ENCODE peak calls at places on chromosomes 11 and 22, in seven cellular contexts. One of them, this sample, is unnamed.

GRCh38 chr11:30501744-30502143 is 84.4 kb downstream of the MPPED2 start:
- DNase-seq in EL: no peak
- DNase-seq in activated naive CD4-positive, alpha-beta T cell: no peak
- DNase-seq in left lung: no peak
- DNase-seq in aorta: no peak
- DNase-seq in activated CD8-positive, alpha-beta T cell treated with anti-CD3 and anti-CD28 coated beads for 36 hours: no peak
- DNase-seq in mammary epithelial cell: no peak
- DNase-seq in this sample: no peak

GRCh38 chr11:125271436-125272064 is 107.0 kb downstream of the PKNOX2 start:
- DNase-seq in left lung: no peak
- DNase-seq in activated CD8-positive, alpha-beta T cell treated with anti-CD3 and anti-CD28 coated beads for 36 hours: no peak
- DNase-seq in activated naive CD4-positive, alpha-beta T cell: no peak
- DNase-seq in mammary epithelial cell: no peak
- DNase-seq in aorta: peak
- DNase-seq in EL: no peak
- DNase-seq in this sample: no peak

GRCh38 chr11:35330924-35331323 is 88.4 kb downstream of the SLC1A2 start:
- DNase-seq in activated naive CD4-positive, alpha-beta T cell: peak
- DNase-seq in mammary epithelial cell: no peak
- DNase-seq in EL: no peak
- DNase-seq in activated CD8-positive, alpha-beta T cell treated with anti-CD3 and anti-CD28 coated beads for 36 hours: peak
- DNase-seq in left lung: no peak
- DNase-seq in aorta: no peak
- DNase-seq in this sample: no peak

GRCh38 chr22:43039800-43040199 is 24.9 kb upstream of the PACSIN2 start:
- DNase-seq in EL: no peak
- DNase-seq in activated naive CD4-positive, alpha-beta T cell: no peak
- DNase-seq in activated CD8-positive, alpha-beta T cell treated with anti-CD3 and anti-CD28 coated beads for 36 hours: no peak
- DNase-seq in left lung: no peak
- DNase-seq in mammary epithelial cell: no peak
- DNase-seq in aorta: no peak
- DNase-seq in this sample: no peak

GRCh38 chr11:26079966-26080365 is 252.0 kb upstream of the ANO3 start:
- DNase-seq in mammary epithelial cell: no peak
- DNase-seq in activated CD8-positive, alpha-beta T cell treated with anti-CD3 and anti-CD28 coated beads for 36 hours: no peak
- DNase-seq in EL: no peak
- DNase-seq in aorta: no peak
- DNase-seq in left lung: no peak
- DNase-seq in activated naive CD4-positive, alpha-beta T cell: no peak
- DNase-seq in this sample: no peak

GRCh38 chr11:34890812-34891211 is 25.4 kb downstream of the APIP start:
- DNase-seq in activated CD8-positive, alpha-beta T cell treated with anti-CD3 and anti-CD28 coated beads for 36 hours: no peak
- DNase-seq in activated naive CD4-positive, alpha-beta T cell: no peak
- DNase-seq in aorta: no peak
- DNase-seq in mammary epithelial cell: peak
- DNase-seq in left lung: no peak
- DNase-seq in EL: peak
- DNase-seq in this sample: peak

GRCh38 chr11:65425105-65425970 is 2.7 kb downstream of the NEAT1 start:
- DNase-seq in aorta: no peak
- DNase-seq in mammary epithelial cell: peak
- DNase-seq in EL: peak
- DNase-seq in left lung: peak
- DNase-seq in activated naive CD4-positive, alpha-beta T cell: peak
- DNase-seq in activated CD8-positive, alpha-beta T cell treated with anti-CD3 and anti-CD28 coated beads for 36 hours: peak
- DNase-seq in this sample: peak

GRCh38 chr11:114822038-114822437 is 143.7 kb downstream of the NXPE2 start:
- DNase-seq in activated CD8-positive, alpha-beta T cell treated with anti-CD3 and anti-CD28 coated beads for 36 hours: no peak
- DNase-seq in left lung: no peak
- DNase-seq in activated naive CD4-positive, alpha-beta T cell: no peak
- DNase-seq in EL: no peak
- DNase-seq in aorta: no peak
- DNase-seq in mammary epithelial cell: no peak
- DNase-seq in this sample: no peak

GRCh38 chr11:28083118-28083517 is 24.8 kb downstream of the KIF18A start:
- DNase-seq in EL: no peak
- DNase-seq in aorta: no peak
- DNase-seq in activated naive CD4-positive, alpha-beta T cell: no peak
- DNase-seq in mammary epithelial cell: no peak
- DNase-seq in left lung: no peak
- DNase-seq in activated CD8-positive, alpha-beta T cell treated with anti-CD3 and anti-CD28 coated beads for 36 hours: no peak
- DNase-seq in this sample: no peak

GRCh38 chr11:106974831-106975230 is 43.4 kb downstream of the GUCY1A2 start:
- DNase-seq in EL: no peak
- DNase-seq in mammary epithelial cell: no peak
- DNase-seq in activated naive CD4-positive, alpha-beta T cell: no peak
- DNase-seq in aorta: no peak
- DNase-seq in activated CD8-positive, alpha-beta T cell treated with anti-CD3 and anti-CD28 coated beads for 36 hours: no peak
- DNase-seq in left lung: no peak
- DNase-seq in this sample: peak

GRCh38 chr11:133149698-133150097 is 382.6 kb downstream of the OPCML start:
- DNase-seq in mammary epithelial cell: no peak
- DNase-seq in left lung: no peak
- DNase-seq in EL: no peak
- DNase-seq in activated naive CD4-positive, alpha-beta T cell: no peak
- DNase-seq in aorta: no peak
- DNase-seq in activated CD8-positive, alpha-beta T cell treated with anti-CD3 and anti-CD28 coated beads for 36 hours: no peak
- DNase-seq in this sample: no peak

GRCh38 chr22:20268350-20269012 is 363 bp upstream of the RTN4R start:
- DNase-seq in activated naive CD4-positive, alpha-beta T cell: peak
- DNase-seq in left lung: no peak
- DNase-seq in aorta: peak
- DNase-seq in EL: peak
- DNase-seq in activated CD8-positive, alpha-beta T cell treated with anti-CD3 and anti-CD28 coated beads for 36 hours: peak
- DNase-seq in mammary epithelial cell: peak
- DNase-seq in this sample: peak

GRCh38 chr11:59548309-59548656 is 36.9 kb downstream of the OR4D9 start:
- DNase-seq in EL: no peak
- DNase-seq in activated CD8-positive, alpha-beta T cell treated with anti-CD3 and anti-CD28 coated beads for 36 hours: no peak
- DNase-seq in left lung: no peak
- DNase-seq in aorta: no peak
- DNase-seq in mammary epithelial cell: no peak
- DNase-seq in activated naive CD4-positive, alpha-beta T cell: no peak
- DNase-seq in this sample: no peak

GRCh38 chr11:45409587-45409986 is 123.4 kb upstream of the SYT13 start:
- DNase-seq in left lung: no peak
- DNase-seq in activated naive CD4-positive, alpha-beta T cell: no peak
- DNase-seq in mammary epithelial cell: no peak
- DNase-seq in aorta: no peak
- DNase-seq in activated CD8-positive, alpha-beta T cell treated with anti-CD3 and anti-CD28 coated beads for 36 hours: no peak
- DNase-seq in EL: no peak
- DNase-seq in this sample: no peak

GRCh38 chr11:68043349-68044144 is 4.7 kb downstream of the TCIRG1 start:
- DNase-seq in left lung: no peak
- DNase-seq in EL: peak
- DNase-seq in mammary epithelial cell: no peak
- DNase-seq in aorta: no peak
- DNase-seq in activated naive CD4-positive, alpha-beta T cell: no peak
- DNase-seq in activated CD8-positive, alpha-beta T cell treated with anti-CD3 and anti-CD28 coated beads for 36 hours: no peak
- DNase-seq in this sample: no peak

GRCh38 chr11:111937461-111937769 is 272 bp downstream of the DIXDC1 start:
- DNase-seq in left lung: no peak
- DNase-seq in mammary epithelial cell: no peak
- DNase-seq in activated CD8-positive, alpha-beta T cell treated with anti-CD3 and anti-CD28 coated beads for 36 hours: no peak
- DNase-seq in activated naive CD4-positive, alpha-beta T cell: no peak
- DNase-seq in EL: no peak
- DNase-seq in aorta: no peak
- DNase-seq in this sample: no peak

GRCh38 chr22:40529817-40530216 is 106.7 kb downstream of the MRTFA start:
- DNase-seq in activated CD8-positive, alpha-beta T cell treated with anti-CD3 and anti-CD28 coated beads for 36 hours: no peak
- DNase-seq in aorta: no peak
- DNase-seq in left lung: no peak
- DNase-seq in mammary epithelial cell: no peak
- DNase-seq in EL: no peak
- DNase-seq in activated naive CD4-positive, alpha-beta T cell: no peak
- DNase-seq in this sample: no peak

GRCh38 chr11:44471603-44472002 is 93.9 kb upstream of the CD82 start:
- DNase-seq in activated CD8-positive, alpha-beta T cell treated with anti-CD3 and anti-CD28 coated beads for 36 hours: no peak
- DNase-seq in EL: no peak
- DNase-seq in activated naive CD4-positive, alpha-beta T cell: no peak
- DNase-seq in aorta: no peak
- DNase-seq in mammary epithelial cell: no peak
- DNase-seq in left lung: no peak
- DNase-seq in this sample: no peak

GRCh38 chr11:47002366-47002765 is 65.8 kb downstream of the CSTPP1 start:
- DNase-seq in mammary epithelial cell: no peak
- DNase-seq in aorta: no peak
- DNase-seq in activated CD8-positive, alpha-beta T cell treated with anti-CD3 and anti-CD28 coated beads for 36 hours: no peak
- DNase-seq in activated naive CD4-positive, alpha-beta T cell: no peak
- DNase-seq in left lung: no peak
- DNase-seq in EL: no peak
- DNase-seq in this sample: no peak

GRCh38 chr11:128328955-128329551 is 258.3 kb downstream of the ETS1 start:
- DNase-seq in aorta: no peak
- DNase-seq in EL: peak
- DNase-seq in activated CD8-positive, alpha-beta T cell treated with anti-CD3 and anti-CD28 coated beads for 36 hours: peak
- DNase-seq in left lung: no peak
- DNase-seq in mammary epithelial cell: no peak
- DNase-seq in activated naive CD4-positive, alpha-beta T cell: no peak
- DNase-seq in this sample: peak

GRCh38 chr11:124762077-124762623 is at the start of gene ESAM:
- DNase-seq in left lung: peak
- DNase-seq in activated CD8-positive, alpha-beta T cell treated with anti-CD3 and anti-CD28 coated beads for 36 hours: peak
- DNase-seq in aorta: peak
- DNase-seq in mammary epithelial cell: no peak
- DNase-seq in activated naive CD4-positive, alpha-beta T cell: peak
- DNase-seq in EL: no peak
- DNase-seq in this sample: peak

GRCh38 chr11:134558258-134558835 is 146.3 kb upstream of the B3GAT1 start:
- DNase-seq in left lung: no peak
- DNase-seq in activated naive CD4-positive, alpha-beta T cell: no peak
- DNase-seq in EL: no peak
- DNase-seq in mammary epithelial cell: no peak
- DNase-seq in aorta: no peak
- DNase-seq in activated CD8-positive, alpha-beta T cell treated with anti-CD3 and anti-CD28 coated beads for 36 hours: no peak
- DNase-seq in this sample: no peak

GRCh38 chr22:19371893-19372292 is 59.6 kb downstream of the HIRA start:
- DNase-seq in activated naive CD4-positive, alpha-beta T cell: no peak
- DNase-seq in aorta: no peak
- DNase-seq in EL: no peak
- DNase-seq in left lung: no peak
- DNase-seq in activated CD8-positive, alpha-beta T cell treated with anti-CD3 and anti-CD28 coated beads for 36 hours: no peak
- DNase-seq in mammary epithelial cell: no peak
- DNase-seq in this sample: no peak

GRCh38 chr11:125468852-125469251 is 27.2 kb downstream of the FEZ1 start:
- DNase-seq in activated CD8-positive, alpha-beta T cell treated with anti-CD3 and anti-CD28 coated beads for 36 hours: no peak
- DNase-seq in EL: no peak
- DNase-seq in aorta: no peak
- DNase-seq in left lung: no peak
- DNase-seq in activated naive CD4-positive, alpha-beta T cell: no peak
- DNase-seq in mammary epithelial cell: no peak
- DNase-seq in this sample: no peak

GRCh38 chr11:28133146-28133545 is 25.0 kb downstream of the METTL15 start:
- DNase-seq in activated naive CD4-positive, alpha-beta T cell: no peak
- DNase-seq in left lung: no peak
- DNase-seq in activated CD8-positive, alpha-beta T cell treated with anti-CD3 and anti-CD28 coated beads for 36 hours: no peak
- DNase-seq in EL: peak
- DNase-seq in aorta: no peak
- DNase-seq in mammary epithelial cell: no peak
- DNase-seq in this sample: no peak

GRCh38 chr22:44441401-44442185 is 56.4 kb downstream of the RTL6 start:
- DNase-seq in activated CD8-positive, alpha-beta T cell treated with anti-CD3 and anti-CD28 coated beads for 36 hours: no peak
- DNase-seq in activated naive CD4-positive, alpha-beta T cell: no peak
- DNase-seq in EL: no peak
- DNase-seq in mammary epithelial cell: no peak
- DNase-seq in left lung: no peak
- DNase-seq in aorta: no peak
- DNase-seq in this sample: no peak

GRCh38 chr11:96259053-96259837 is 83.8 kb downstream of the MAML2 start:
- DNase-seq in mammary epithelial cell: peak
- DNase-seq in aorta: no peak
- DNase-seq in activated naive CD4-positive, alpha-beta T cell: no peak
- DNase-seq in left lung: no peak
- DNase-seq in activated CD8-positive, alpha-beta T cell treated with anti-CD3 and anti-CD28 coated beads for 36 hours: no peak
- DNase-seq in EL: peak
- DNase-seq in this sample: peak

GRCh38 chr11:105910095-105910715 is 111.8 kb downstream of the MSANTD4 start:
- DNase-seq in EL: peak
- DNase-seq in left lung: no peak
- DNase-seq in activated naive CD4-positive, alpha-beta T cell: no peak
- DNase-seq in activated CD8-positive, alpha-beta T cell treated with anti-CD3 and anti-CD28 coated beads for 36 hours: no peak
- DNase-seq in mammary epithelial cell: peak
- DNase-seq in aorta: no peak
- DNase-seq in this sample: no peak

GRCh38 chr11:118436639-118437045 is 350 bp downstream of the KMT2A start:
- DNase-seq in activated naive CD4-positive, alpha-beta T cell: peak
- DNase-seq in activated CD8-positive, alpha-beta T cell treated with anti-CD3 and anti-CD28 coated beads for 36 hours: peak
- DNase-seq in left lung: peak
- DNase-seq in EL: peak
- DNase-seq in mammary epithelial cell: no peak
- DNase-seq in aorta: peak
- DNase-seq in this sample: peak

GRCh38 chr11:80603472-80603871 is 1162.6 kb upstream of the TENM4 start:
- DNase-seq in activated naive CD4-positive, alpha-beta T cell: no peak
- DNase-seq in mammary epithelial cell: no peak
- DNase-seq in left lung: no peak
- DNase-seq in aorta: no peak
- DNase-seq in activated CD8-positive, alpha-beta T cell treated with anti-CD3 and anti-CD28 coated beads for 36 hours: no peak
- DNase-seq in EL: no peak
- DNase-seq in this sample: no peak

GRCh38 chr11:111606986-111607385 is 4.7 kb downstream of the SIK2 start:
- DNase-seq in activated CD8-positive, alpha-beta T cell treated with anti-CD3 and anti-CD28 coated beads for 36 hours: no peak
- DNase-seq in aorta: no peak
- DNase-seq in mammary epithelial cell: no peak
- DNase-seq in left lung: no peak
- DNase-seq in EL: peak
- DNase-seq in activated naive CD4-positive, alpha-beta T cell: no peak
- DNase-seq in this sample: no peak

GRCh38 chr22:40855960-40856512 is 403 bp downstream of the ST13 start:
- DNase-seq in activated CD8-positive, alpha-beta T cell treated with anti-CD3 and anti-CD28 coated beads for 36 hours: peak
- DNase-seq in left lung: no peak
- DNase-seq in EL: peak
- DNase-seq in mammary epithelial cell: peak
- DNase-seq in activated naive CD4-positive, alpha-beta T cell: peak
- DNase-seq in aorta: peak
- DNase-seq in this sample: peak

GRCh38 chr22:26445577-26446275 is 16.7 kb downstream of the ASPHD2 start:
- DNase-seq in activated naive CD4-positive, alpha-beta T cell: no peak
- DNase-seq in mammary epithelial cell: no peak
- DNase-seq in aorta: no peak
- DNase-seq in activated CD8-positive, alpha-beta T cell treated with anti-CD3 and anti-CD28 coated beads for 36 hours: no peak
- DNase-seq in left lung: no peak
- DNase-seq in EL: no peak
- DNase-seq in this sample: no peak

GRCh38 chr11:68992743-68993255 is 12.0 kb upstream of the MRGPRD start:
- DNase-seq in aorta: peak
- DNase-seq in activated naive CD4-positive, alpha-beta T cell: no peak
- DNase-seq in activated CD8-positive, alpha-beta T cell treated with anti-CD3 and anti-CD28 coated beads for 36 hours: no peak
- DNase-seq in EL: no peak
- DNase-seq in mammary epithelial cell: no peak
- DNase-seq in left lung: peak
- DNase-seq in this sample: no peak

GRCh38 chr11:85889676-85890579 is 34.7 kb downstream of the CCDC83 start:
- DNase-seq in left lung: no peak
- DNase-seq in activated naive CD4-positive, alpha-beta T cell: no peak
- DNase-seq in activated CD8-positive, alpha-beta T cell treated with anti-CD3 and anti-CD28 coated beads for 36 hours: no peak
- DNase-seq in aorta: no peak
- DNase-seq in mammary epithelial cell: peak
- DNase-seq in EL: peak
- DNase-seq in this sample: peak

GRCh38 chr11:34468209-34468841 is 29.6 kb downstream of the CAT start:
- DNase-seq in activated CD8-positive, alpha-beta T cell treated with anti-CD3 and anti-CD28 coated beads for 36 hours: peak
- DNase-seq in aorta: no peak
- DNase-seq in mammary epithelial cell: peak
- DNase-seq in activated naive CD4-positive, alpha-beta T cell: peak
- DNase-seq in EL: peak
- DNase-seq in left lung: no peak
- DNase-seq in this sample: peak

GRCh38 chr11:45432910-45433309 is 146.8 kb upstream of the SYT13 start:
- DNase-seq in activated naive CD4-positive, alpha-beta T cell: no peak
- DNase-seq in activated CD8-positive, alpha-beta T cell treated with anti-CD3 and anti-CD28 coated beads for 36 hours: no peak
- DNase-seq in left lung: no peak
- DNase-seq in mammary epithelial cell: no peak
- DNase-seq in aorta: no peak
- DNase-seq in EL: no peak
- DNase-seq in this sample: no peak

This sample was measured in dermis blood vessel endothelial cell.